ENCODE peak calls at places on chromosome 7, in seven cellular contexts. H is right lobe of liver, Q is upper lobe of left lung, M is ovary, T is A549, R is Peyer's patch, B is stomach. W is an unnamed sample.

GRCh38 chr7:56105508-56105907 is 768 bp downstream of the CHCHD2 start:
- DNase-seq in H (no peak), Q (peak; percentile 42), M (no peak), T (peak; percentile 56), R (peak; percentile 56), B (no peak), W (peak; percentile 53)

GRCh38 chr7:95478139-95479037 is 7.4 kb upstream of the ASB4 start:
- DNase-seq in H (no peak), Q (peak; percentile 60), M (peak; percentile 21), T (peak; percentile 92), R (peak; percentile 56), B (no peak), W (peak; percentile 75)

GRCh38 chr7:114759347-114760062 is 162.4 kb upstream of the MDFIC start:
- DNase-seq in H (no peak), Q (no peak), M (no peak), T (peak; percentile 22), R (no peak), B (no peak), W (no peak)

GRCh38 chr7:120407015-120407414 is 134.0 kb downstream of the KCND2 start:
- DNase-seq in H (no peak), Q (no peak), M (no peak), T (peak; percentile 18), R (no peak), B (no peak), W (no peak)

GRCh38 chr7:139118234-139118802 is 8.8 kb upstream of the ZC3HAV1 start:
- DNase-seq in H (no peak), Q (no peak), M (no peak), T (peak; percentile 50), R (no peak), B (no peak), W (no peak)

GRCh38 chr7:48183370-48183743 is 12.1 kb downstream of the ABCA13 start:
- DNase-seq in H (no peak), Q (no peak), M (no peak), T (no peak), R (no peak), B (no peak), W (no peak)

GRCh38 chr7:55539380-55539779 is 32.9 kb downstream of the VOPP1 start:
- DNase-seq in H (no peak), Q (no peak), M (no peak), T (no peak), R (no peak), B (no peak), W (no peak)

GRCh38 chr7:24390376-24391157 is 106.6 kb downstream of the NPY start:
- DNase-seq in H (no peak), Q (no peak), M (no peak), T (no peak), R (no peak), B (no peak), W (no peak)

GRCh38 chr7:52647046-52647445 is 388.4 kb upstream of the POM121L12 start:
- DNase-seq in H (no peak), Q (no peak), M (no peak), T (no peak), R (no peak), B (no peak), W (no peak)

GRCh38 chr7:82406937-82407336 is 36.6 kb downstream of the CACNA2D1 start:
- DNase-seq in H (no peak), Q (no peak), M (no peak), T (no peak), R (no peak), B (no peak), W (no peak)

GRCh38 chr7:88694207-88694606 is 65.3 kb upstream of the ZNF804B start:
- DNase-seq in H (no peak), Q (no peak), M (no peak), T (no peak), R (no peak), B (no peak), W (no peak)

GRCh38 chr7:75823198-75823910 is 9.7 kb upstream of the CCL24 start:
- DNase-seq in H (no peak), Q (no peak), M (no peak), T (no peak), R (no peak), B (no peak), W (no peak)

GRCh38 chr7:42745357-42746022 is 166.4 kb downstream of the C7orf25 start:
- DNase-seq in H (no peak), Q (no peak), M (peak; percentile 14), T (peak; percentile 55), R (peak; percentile 50), B (peak; percentile 28), W (peak; percentile 73)

GRCh38 chr7:91929463-91929862 is 11.2 kb upstream of the AKAP9 start:
- DNase-seq in H (no peak), Q (no peak), M (no peak), T (peak; percentile 13), R (no peak), B (no peak), W (no peak)

GRCh38 chr7:118867860-118868259 is 643.4 kb downstream of the ANKRD7 start:
- DNase-seq in H (no peak), Q (no peak), M (no peak), T (no peak), R (no peak), B (no peak), W (no peak)

GRCh38 chr7:101450064-101450463 is 87.4 kb downstream of the COL26A1 start:
- DNase-seq in H (no peak), Q (no peak), M (no peak), T (no peak), R (no peak), B (no peak), W (no peak)

GRCh38 chr7:1566687-1567081 is 3.1 kb downstream of the PSMG3 start:
- DNase-seq in H (peak; percentile 42), Q (no peak), M (no peak), T (no peak), R (peak; percentile 82), B (peak; percentile 47), W (no peak)

GRCh38 chr7:38411404-38411803 is 138.0 kb upstream of the TARP start:
- DNase-seq in H (no peak), Q (no peak), M (no peak), T (peak; percentile 48), R (no peak), B (no peak), W (no peak)

GRCh38 chr7:1505731-1506550 is 1.8 kb upstream of the INTS1 start:
- DNase-seq in H (peak; percentile 54), Q (no peak), M (no peak), T (peak; percentile 78), R (no peak), B (no peak), W (peak; percentile 27)

GRCh38 chr7:98077762-98078161 is 28.9 kb upstream of the LMTK2 start:
- DNase-seq in H (peak; percentile 1), Q (no peak), M (no peak), T (no peak), R (no peak), B (peak; percentile 5), W (no peak)

GRCh38 chr7:37916017-37916672 is 472 bp downstream of the SFRP4 start:
- DNase-seq in H (no peak), Q (peak; percentile 24), M (peak; percentile 46), T (peak; percentile 73), R (no peak), B (no peak), W (peak; percentile 30)

GRCh38 chr7:12929416-12930140 is 242.1 kb downstream of the ARL4A start:
- DNase-seq in H (no peak), Q (no peak), M (no peak), T (no peak), R (no peak), B (no peak), W (no peak)

GRCh38 chr7:31084226-31084625 is 32.1 kb downstream of the ADCYAP1R1 start:
- DNase-seq in H (no peak), Q (no peak), M (no peak), T (no peak), R (no peak), B (no peak), W (no peak)

GRCh38 chr7:5704534-5704922 is 76.9 kb downstream of the RNF216 start:
- DNase-seq in H (peak; percentile 83), Q (peak; percentile 74), M (peak; percentile 76), T (peak; percentile 77), R (peak; percentile 91), B (peak; percentile 81), W (peak; percentile 89)

GRCh38 chr7:128874140-128875031 is 11.7 kb downstream of the ATP6V1F start:
- DNase-seq in H (no peak), Q (no peak), M (no peak), T (no peak), R (peak; percentile 93), B (no peak), W (no peak)

GRCh38 chr7:153939654-153940053 is 112.5 kb upstream of the DPP6 start:
- DNase-seq in H (no peak), Q (no peak), M (no peak), T (no peak), R (no peak), B (no peak), W (no peak)

DNA sequence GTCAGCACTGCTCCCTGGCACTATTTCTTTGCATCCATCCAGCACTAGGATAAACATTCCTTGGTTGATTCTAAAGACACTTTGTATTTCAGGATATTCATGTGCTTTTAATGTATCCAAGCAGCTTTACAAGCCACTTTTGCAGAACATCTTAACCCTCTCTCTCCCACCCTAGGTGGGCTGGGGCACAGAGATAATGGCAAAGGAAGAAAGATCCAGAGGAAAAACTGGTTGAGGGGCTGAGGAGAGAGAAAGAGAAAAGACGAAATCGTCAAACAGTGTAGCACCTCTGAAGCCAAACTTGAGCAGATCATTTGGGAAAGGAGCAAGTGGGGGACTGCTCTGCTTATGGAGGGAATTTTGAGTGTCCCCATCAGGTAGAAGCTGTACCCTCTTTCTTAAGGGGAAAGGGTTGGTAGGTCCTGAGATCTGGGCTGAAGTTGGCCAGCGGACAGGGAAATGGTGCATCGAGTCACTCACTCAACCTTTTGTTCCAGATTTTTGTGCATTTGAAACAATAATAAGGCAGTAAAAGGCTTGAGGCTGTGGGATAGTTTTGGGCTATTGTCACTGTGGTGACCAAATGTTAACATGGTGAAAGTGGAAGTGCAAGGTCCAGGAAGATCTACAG is 4.2 kb upstream of the HOXA13 start:
- DNase-seq in H (no peak), Q (no peak), M (no peak), T (no peak), R (no peak), B (no peak), W (no peak)
- H3K4me3 ChIP-seq in H (no peak overlapping the region), Q (no peak overlapping the region), M (no peak overlapping the region), T (no peak overlapping the region), R (no peak overlapping the region), B (no peak overlapping the region), W (no peak overlapping the region)

GRCh38 chr7:68730194-68730593 is 868.1 kb upstream of the AUTS2 start:
- DNase-seq in H (no peak), Q (no peak), M (no peak), T (peak; percentile 87), R (peak; percentile 74), B (no peak), W (no peak)
- TF ChIP-seq POLR2A in H (no peak), Q (no peak), M (no peak), T (no peak), R (no peak), B (no peak), W (no peak)

GRCh38 chr7:18276380-18276779 is 219.2 kb upstream of the HDAC9 start:
- DNase-seq in H (no peak), Q (no peak), M (no peak), T (no peak), R (no peak), B (no peak), W (no peak)
- TF ChIP-seq CTCF in H (no peak), Q (no peak), M (no peak), T (no peak), R (no peak), B (no peak), W (no peak)

DNA sequence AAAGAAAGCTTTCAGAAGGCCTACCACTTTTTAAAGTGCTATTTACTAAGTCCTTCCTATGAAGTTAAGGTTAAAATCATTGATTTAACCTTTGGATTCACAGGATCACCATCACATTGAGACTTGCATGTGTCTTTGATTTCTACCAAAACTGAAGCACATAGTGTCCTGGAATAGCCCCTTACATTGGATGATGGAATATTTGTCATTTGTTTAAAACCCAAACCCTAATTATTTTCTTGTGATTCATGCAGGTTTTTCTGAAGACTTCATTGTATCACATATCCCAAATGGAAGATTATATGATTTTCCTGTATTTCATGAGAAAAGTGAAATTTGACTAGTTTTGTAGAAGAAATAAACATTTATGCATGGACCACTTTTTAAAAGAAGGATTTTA is 3.3 kb downstream of the SEMA3A start:
- DNase-seq in H (no peak), Q (no peak), M (no peak), T (no peak), R (no peak), B (no peak), W (no peak)
- H3K4me3 ChIP-seq in H (no peak overlapping the region), Q (no peak overlapping the region), M (no peak overlapping the region), T (no peak overlapping the region), R (no peak overlapping the region), B (no peak overlapping the region), W (no peak overlapping the region)